ENCODE peak calls at places on chromosome 7, in eight cellular contexts. Q is neural crest cell, E is activated B cell treated with CpG ODN at 0.5 μM for 24 hours, T is choroid plexus epithelial cell, D is A673, B is RWPE1, M is cardiac fibroblast, O is foreskin fibroblast. P is an unnamed sample.

GRCh38 chr7:28882896-28883470 is 75.1 kb downstream of the TRIL start:
- DNase-seq in B (no peak), O (no peak), D (no peak), E (no peak), T (no peak), Q (no peak), M (no peak), P (no peak)

GRCh38 chr7:148589640-148590039 is 926 bp upstream of the C7orf33 start:
- DNase-seq in B (no peak), Q (no peak), T (no peak), E (no peak), D (no peak), M (no peak), O (no peak), P (no peak)

GRCh38 chr7:80165177-80165576 is 30.5 kb downstream of the GNAI1 start:
- DNase-seq in Q (no peak), E (no peak), O (no peak), B (no peak), D (no peak), T (no peak), M (no peak), P (no peak)

GRCh38 chr7:54874804-54875203 is 115.8 kb upstream of the SEC61G start:
- DNase-seq in B (no peak), E (no peak), Q (no peak), O (peak; percentile 14), M (peak; percentile 20), T (peak; percentile 22), D (no peak), P (no peak)

GRCh38 chr7:29684787-29685650 is 121.3 kb upstream of the WIPF3 start:
- DNase-seq in O (peak; percentile 87), E (peak; percentile 52), Q (peak; percentile 65), M (peak; percentile 73), B (peak; percentile 33), T (peak; percentile 65), D (peak; percentile 60), P (peak; percentile 70)

GRCh38 chr7:1536768-1537630 is 6.5 kb downstream of the MAFK start:
- DNase-seq in B (peak; percentile 94), D (peak; percentile 95), Q (peak; percentile 60), T (peak; percentile 99), O (peak; percentile 99), M (peak; percentile 99), E (no peak), P (peak; percentile 81)

GRCh38 chr7:10723832-10724231 is 249.8 kb upstream of the PHF14 start:
- DNase-seq in M (no peak), Q (no peak), O (no peak), T (no peak), D (no peak), B (no peak), E (no peak), P (no peak)

GRCh38 chr7:102404005-102404861 is 8.1 kb downstream of the PRKRIP1 start:
- DNase-seq in B (peak; percentile 59), M (peak; percentile 73), Q (no peak), D (peak; percentile 57), O (peak; percentile 57), E (no peak), T (peak; percentile 63), P (no peak)

GRCh38 chr7:45295222-45295621 is 137.6 kb downstream of the RAMP3 start:
- DNase-seq in O (peak; percentile 25), Q (no peak), B (no peak), E (no peak), M (no peak), T (no peak), D (peak; percentile 62), P (no peak)

GRCh38 chr7:147279516-147279915 is 1162.9 kb downstream of the CNTNAP2 start:
- DNase-seq in T (no peak), O (no peak), B (no peak), E (no peak), D (no peak), M (no peak), Q (no peak), P (no peak)

GRCh38 chr7:4556868-4557620 is 125.1 kb upstream of the FOXK1 start:
- DNase-seq in D (no peak), M (no peak), Q (no peak), B (no peak), E (no peak), O (peak; percentile 7), T (no peak), P (no peak)

DNA sequence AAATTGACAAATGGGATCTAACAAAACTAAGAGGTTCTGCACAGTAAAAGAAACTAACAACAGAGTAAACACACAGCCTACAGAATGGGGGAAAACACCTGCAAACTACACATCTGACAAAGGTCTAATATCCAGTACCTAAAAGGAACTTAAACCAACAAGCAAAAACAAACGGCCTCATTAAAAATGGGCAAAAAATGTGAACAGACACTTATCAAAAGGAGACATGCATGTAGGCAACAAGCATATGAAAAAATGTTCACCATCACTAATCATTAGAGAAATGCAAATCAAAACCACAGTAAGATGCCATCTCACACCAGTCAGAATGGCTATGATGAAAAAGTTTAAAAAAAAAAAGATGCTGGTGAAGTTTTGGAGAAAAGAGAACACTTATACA is 197.4 kb downstream of the KBTBD2 start:
- DNase-seq in D (no peak), E (no peak), B (no peak), M (no peak), Q (no peak), T (no peak), O (no peak), P (no peak)
- TF ChIP-seq CTCF in D (no peak), E (no peak), B (no peak), M (no peak), Q (no peak), T (no peak), O (no peak), P (no peak)

DNA sequence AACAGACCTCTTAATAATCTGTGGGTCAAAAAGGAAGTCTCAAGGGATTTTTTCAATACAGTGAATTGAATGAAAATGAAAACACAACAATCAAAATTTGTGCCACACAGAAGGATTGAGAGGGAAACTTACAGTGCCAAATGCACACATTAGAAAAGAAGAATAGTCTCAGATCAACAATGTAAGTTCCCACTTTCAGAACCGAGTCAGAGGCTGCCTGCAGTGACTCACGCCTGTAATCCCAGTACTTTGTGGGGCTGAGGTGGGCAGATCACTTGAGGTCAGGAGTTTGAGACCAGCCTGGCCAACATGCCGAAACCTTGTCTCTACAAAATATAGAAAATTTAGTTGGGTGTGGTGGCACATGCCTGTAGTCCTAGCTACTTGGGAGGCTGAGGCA is 12.5 kb upstream of the KEL start:
- DNase-seq in M (no peak), T (no peak), O (no peak), E (no peak), Q (no peak), D (no peak), B (no peak), P (no peak)
- TF ChIP-seq CTCF in M (no peak), T (no peak), O (no peak), E (no peak), Q (no peak), D (no peak), B (no peak), P (no peak)

DNA sequence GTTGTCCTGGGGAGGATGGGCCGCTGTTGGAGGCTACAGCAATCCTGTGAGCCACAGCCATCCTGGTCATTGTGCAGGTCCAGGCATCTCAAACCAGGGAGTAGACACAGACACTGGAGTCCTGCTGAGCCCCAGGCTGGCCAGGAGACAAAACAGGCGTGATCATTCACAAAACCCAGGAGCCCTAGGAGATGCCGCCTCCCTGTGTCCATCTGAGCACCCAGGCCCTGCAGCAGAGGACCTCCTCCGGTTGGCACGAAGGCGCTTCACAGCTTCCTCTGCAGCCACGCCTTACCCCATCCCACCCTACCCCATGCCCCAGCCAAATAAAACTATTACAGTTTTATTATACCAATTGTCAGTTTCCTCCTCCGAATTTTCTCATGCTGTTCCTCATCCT is 183.6 kb downstream of the PLXNA4 start:
- DNase-seq in B (no peak), Q (no peak), O (no peak), M (no peak), D (no peak), E (no peak), T (no peak), P (no peak)
- TF ChIP-seq CTCF in B (no peak), Q (no peak), O (no peak), M (no peak), D (no peak), E (no peak), T (no peak), P (no peak)

DNA sequence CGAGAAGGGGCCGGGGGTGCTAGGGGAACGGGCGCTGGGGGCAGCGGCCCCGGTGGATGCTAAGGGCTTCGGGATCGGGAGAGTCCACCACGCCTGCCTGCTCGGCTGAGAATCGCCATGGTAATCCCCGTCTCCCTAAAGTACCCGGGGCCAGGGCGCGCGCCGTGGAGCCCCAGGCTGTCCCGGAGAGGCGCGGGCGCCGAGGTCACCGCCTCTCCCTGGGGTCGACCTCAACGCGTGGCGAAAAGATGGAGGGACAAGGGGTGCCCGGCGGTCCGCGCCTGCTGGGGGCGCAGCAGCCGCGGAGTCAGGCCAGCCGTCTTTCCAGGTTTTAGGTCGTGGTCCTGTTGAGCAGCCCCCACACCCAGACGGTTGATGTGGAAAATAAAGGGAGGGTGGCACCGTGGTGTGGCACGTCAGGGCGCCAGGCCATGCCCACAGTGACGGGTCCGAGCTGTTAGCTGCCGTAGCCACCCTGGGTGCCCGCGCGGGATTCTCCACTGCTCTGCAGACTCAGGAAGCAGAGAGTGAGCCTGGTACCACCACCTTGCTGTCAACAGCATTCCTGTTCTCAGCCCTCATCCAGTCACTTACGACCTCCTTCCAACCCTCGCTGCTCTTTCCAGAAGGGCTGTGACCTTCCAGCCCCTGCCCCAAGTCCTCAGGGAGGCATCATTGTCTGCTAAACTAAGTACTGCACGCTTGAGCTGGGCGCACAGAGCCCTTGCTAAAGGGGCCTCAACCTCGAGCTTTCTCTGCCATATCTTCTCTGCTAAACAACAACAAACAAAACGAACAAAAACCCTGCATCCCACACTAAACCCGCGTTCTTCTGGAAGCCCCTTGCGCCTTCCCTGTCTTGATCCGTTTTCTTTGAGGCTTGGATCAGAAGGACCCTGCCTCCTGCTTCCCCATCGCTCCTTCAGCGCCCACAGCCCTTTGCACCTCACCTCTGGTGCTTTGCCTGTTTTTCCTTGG is 666 bp downstream of the SMKR1 start:
- DNase-seq in Q (peak; percentile 15), O (peak; percentile 25), D (no peak), E (peak; percentile 29), M (no peak), T (no peak), B (peak; percentile 3), P (peak; percentile 16)
- TF ChIP-seq CTCF in Q (peak; percentile 22), O (peak; percentile 10), D (peak; percentile 15), E (no peak), M (no peak), T (no peak), B (no peak), P (peak; percentile 36)

DNA sequence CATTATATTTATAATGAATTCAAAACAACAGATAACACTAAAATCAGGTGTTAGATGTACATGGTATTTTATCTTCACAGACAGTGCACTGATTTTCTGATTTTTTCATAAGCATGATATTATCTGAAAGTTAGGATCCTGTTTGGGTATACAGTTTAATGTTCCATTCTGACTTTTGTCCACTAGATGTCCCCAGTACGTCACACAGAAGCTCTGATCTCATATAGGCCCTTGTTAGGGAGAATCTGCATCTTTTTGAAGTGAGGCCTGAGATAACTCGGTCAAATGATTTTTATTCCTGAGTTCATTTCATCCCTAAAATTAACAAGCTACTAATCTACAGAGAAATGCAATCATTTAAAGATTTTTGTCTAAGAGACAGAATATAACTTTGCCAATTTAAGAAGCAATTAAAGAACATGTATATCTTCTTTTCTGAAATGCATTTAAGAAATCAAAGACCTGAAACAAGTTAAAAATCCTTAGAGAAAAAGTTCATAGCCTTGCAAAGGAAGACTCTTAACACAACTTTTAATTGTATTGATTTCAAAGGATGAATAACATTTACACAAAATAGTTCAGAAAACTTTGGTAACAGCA is 72.0 kb upstream of the TES start:
- DNase-seq in Q (peak; percentile 13), T (peak; percentile 88), E (no peak), B (peak; percentile 54), M (peak; percentile 85), O (peak; percentile 86), D (peak; percentile 83), P (no peak)
- TF ChIP-seq CTCF in Q (peak; percentile 86), T (peak; percentile 74), E (peak; percentile 48), B (peak; percentile 97), M (peak; percentile 79), O (peak; percentile 70), D (peak; percentile 88), P (peak; percentile 91)

P was measured in progenitor cell of endocrine pancreas.